ENCODE peak calls at places on chromosomes 3 and 15, in nine cellular contexts. One of them, this sample, is unnamed.

GRCh38 chr3:193908181-193908744 is 227.7 kb upstream of the HES1 start:
- DNase-seq in HuH-7: no peak
- DNase-seq in spleen: no peak
- DNase-seq in central memory CD4-positive, alpha-beta T cell: no peak
- DNase-seq in astrocyte of the cerebellum: no peak
- DNase-seq in GM19239: no peak
- DNase-seq in EH: no peak
- DNase-seq in stimulated activated CD8-positive, alpha-beta memory T cell treated with anti-CD3 and anti-CD28 coated beads, Interleukin-15, amount 100 ng/mL, for 48 hours: no peak
- DNase-seq in cerebellum: no peak
- DNase-seq in this sample: no peak

GRCh38 chr3:57170946-57171345 is 5.8 kb upstream of the IL17RD start:
- DNase-seq in HuH-7: no peak
- DNase-seq in spleen: no peak
- DNase-seq in central memory CD4-positive, alpha-beta T cell: no peak
- DNase-seq in astrocyte of the cerebellum: no peak
- DNase-seq in GM19239: no peak
- DNase-seq in EH: no peak
- DNase-seq in stimulated activated CD8-positive, alpha-beta memory T cell treated with anti-CD3 and anti-CD28 coated beads, Interleukin-15, amount 100 ng/mL, for 48 hours: no peak
- DNase-seq in cerebellum: no peak
- DNase-seq in this sample: no peak

GRCh38 chr3:10974746-10975375 is 17.7 kb upstream of the SLC6A1 start:
- DNase-seq in HuH-7: no peak
- DNase-seq in spleen: peak
- DNase-seq in central memory CD4-positive, alpha-beta T cell: no peak
- DNase-seq in astrocyte of the cerebellum: no peak
- DNase-seq in GM19239: no peak
- DNase-seq in EH: no peak
- DNase-seq in stimulated activated CD8-positive, alpha-beta memory T cell treated with anti-CD3 and anti-CD28 coated beads, Interleukin-15, amount 100 ng/mL, for 48 hours: no peak
- DNase-seq in cerebellum: no peak
- DNase-seq in this sample: no peak

GRCh38 chr3:159604151-159604581 is 384.5 kb upstream of the IL12A start:
- DNase-seq in HuH-7: no peak
- DNase-seq in spleen: no peak
- DNase-seq in central memory CD4-positive, alpha-beta T cell: no peak
- DNase-seq in astrocyte of the cerebellum: no peak
- DNase-seq in GM19239: no peak
- DNase-seq in EH: peak
- DNase-seq in stimulated activated CD8-positive, alpha-beta memory T cell treated with anti-CD3 and anti-CD28 coated beads, Interleukin-15, amount 100 ng/mL, for 48 hours: no peak
- DNase-seq in cerebellum: no peak
- DNase-seq in this sample: no peak

GRCh38 chr15:74793135-74794028 is 11.5 kb downstream of the CSK start:
- DNase-seq in HuH-7: no peak
- DNase-seq in spleen: peak
- DNase-seq in central memory CD4-positive, alpha-beta T cell: peak
- DNase-seq in astrocyte of the cerebellum: no peak
- DNase-seq in GM19239: no peak
- DNase-seq in EH: no peak
- DNase-seq in stimulated activated CD8-positive, alpha-beta memory T cell treated with anti-CD3 and anti-CD28 coated beads, Interleukin-15, amount 100 ng/mL, for 48 hours: no peak
- DNase-seq in cerebellum: no peak
- DNase-seq in this sample: no peak

GRCh38 chr3:31622636-31623288 is 90.0 kb downstream of the STT3B start:
- DNase-seq in HuH-7: no peak
- DNase-seq in spleen: no peak
- DNase-seq in central memory CD4-positive, alpha-beta T cell: no peak
- DNase-seq in astrocyte of the cerebellum: no peak
- DNase-seq in GM19239: no peak
- DNase-seq in EH: no peak
- DNase-seq in stimulated activated CD8-positive, alpha-beta memory T cell treated with anti-CD3 and anti-CD28 coated beads, Interleukin-15, amount 100 ng/mL, for 48 hours: no peak
- DNase-seq in cerebellum: no peak
- DNase-seq in this sample: no peak

GRCh38 chr15:71455107-71455506 is 339.8 kb downstream of the THSD4 start:
- DNase-seq in HuH-7: no peak
- DNase-seq in spleen: no peak
- DNase-seq in central memory CD4-positive, alpha-beta T cell: no peak
- DNase-seq in astrocyte of the cerebellum: no peak
- DNase-seq in GM19239: no peak
- DNase-seq in EH: no peak
- DNase-seq in stimulated activated CD8-positive, alpha-beta memory T cell treated with anti-CD3 and anti-CD28 coated beads, Interleukin-15, amount 100 ng/mL, for 48 hours: no peak
- DNase-seq in cerebellum: no peak
- DNase-seq in this sample: no peak

GRCh38 chr3:174440350-174440716 is 418.8 kb upstream of the NAALADL2 start:
- DNase-seq in HuH-7: no peak
- DNase-seq in spleen: no peak
- DNase-seq in central memory CD4-positive, alpha-beta T cell: no peak
- DNase-seq in astrocyte of the cerebellum: peak
- DNase-seq in GM19239: no peak
- DNase-seq in EH: no peak
- DNase-seq in stimulated activated CD8-positive, alpha-beta memory T cell treated with anti-CD3 and anti-CD28 coated beads, Interleukin-15, amount 100 ng/mL, for 48 hours: no peak
- DNase-seq in cerebellum: peak
- DNase-seq in this sample: no peak

GRCh38 chr15:57184502-57184901 is 191.8 kb upstream of the CGNL1 start:
- DNase-seq in HuH-7: no peak
- DNase-seq in spleen: no peak
- DNase-seq in central memory CD4-positive, alpha-beta T cell: no peak
- DNase-seq in astrocyte of the cerebellum: no peak
- DNase-seq in GM19239: no peak
- DNase-seq in EH: no peak
- DNase-seq in stimulated activated CD8-positive, alpha-beta memory T cell treated with anti-CD3 and anti-CD28 coated beads, Interleukin-15, amount 100 ng/mL, for 48 hours: no peak
- DNase-seq in cerebellum: no peak
- DNase-seq in this sample: no peak

GRCh38 chr3:99128205-99128604 is 226.7 kb upstream of the DCBLD2 start:
- DNase-seq in HuH-7: no peak
- DNase-seq in spleen: no peak
- DNase-seq in central memory CD4-positive, alpha-beta T cell: no peak
- DNase-seq in astrocyte of the cerebellum: no peak
- DNase-seq in GM19239: no peak
- DNase-seq in EH: peak
- DNase-seq in stimulated activated CD8-positive, alpha-beta memory T cell treated with anti-CD3 and anti-CD28 coated beads, Interleukin-15, amount 100 ng/mL, for 48 hours: no peak
- DNase-seq in cerebellum: no peak
- DNase-seq in this sample: no peak

GRCh38 chr3:31004025-31004678 is 109.7 kb upstream of the GADL1 start:
- DNase-seq in HuH-7: no peak
- DNase-seq in spleen: no peak
- DNase-seq in central memory CD4-positive, alpha-beta T cell: no peak
- DNase-seq in astrocyte of the cerebellum: peak
- DNase-seq in GM19239: no peak
- DNase-seq in EH: peak
- DNase-seq in stimulated activated CD8-positive, alpha-beta memory T cell treated with anti-CD3 and anti-CD28 coated beads, Interleukin-15, amount 100 ng/mL, for 48 hours: no peak
- DNase-seq in cerebellum: no peak
- DNase-seq in this sample: no peak

GRCh38 chr15:49215768-49216739 is 46.0 kb downstream of the GALK2 start:
- DNase-seq in HuH-7: no peak
- DNase-seq in spleen: no peak
- DNase-seq in central memory CD4-positive, alpha-beta T cell: no peak
- DNase-seq in astrocyte of the cerebellum: no peak
- DNase-seq in GM19239: peak
- DNase-seq in EH: no peak
- DNase-seq in stimulated activated CD8-positive, alpha-beta memory T cell treated with anti-CD3 and anti-CD28 coated beads, Interleukin-15, amount 100 ng/mL, for 48 hours: no peak
- DNase-seq in cerebellum: no peak
- DNase-seq in this sample: no peak

GRCh38 chr15:100103828-100104227 is 237.9 kb downstream of the ADAMTS17 start:
- DNase-seq in HuH-7: no peak
- DNase-seq in spleen: no peak
- DNase-seq in central memory CD4-positive, alpha-beta T cell: no peak
- DNase-seq in astrocyte of the cerebellum: no peak
- DNase-seq in GM19239: no peak
- DNase-seq in EH: no peak
- DNase-seq in stimulated activated CD8-positive, alpha-beta memory T cell treated with anti-CD3 and anti-CD28 coated beads, Interleukin-15, amount 100 ng/mL, for 48 hours: no peak
- DNase-seq in cerebellum: no peak
- DNase-seq in this sample: no peak

GRCh38 chr3:34106879-34107278 is 308.4 kb downstream of the PDCD6IP start:
- DNase-seq in HuH-7: peak
- DNase-seq in spleen: no peak
- DNase-seq in central memory CD4-positive, alpha-beta T cell: no peak
- DNase-seq in astrocyte of the cerebellum: peak
- DNase-seq in GM19239: no peak
- DNase-seq in EH: peak
- DNase-seq in stimulated activated CD8-positive, alpha-beta memory T cell treated with anti-CD3 and anti-CD28 coated beads, Interleukin-15, amount 100 ng/mL, for 48 hours: no peak
- DNase-seq in cerebellum: peak
- DNase-seq in this sample: peak

GRCh38 chr3:184816654-184817053 is 4.7 kb downstream of the VPS8 start:
- DNase-seq in HuH-7: no peak
- DNase-seq in spleen: no peak
- DNase-seq in central memory CD4-positive, alpha-beta T cell: no peak
- DNase-seq in astrocyte of the cerebellum: no peak
- DNase-seq in GM19239: no peak
- DNase-seq in EH: no peak
- DNase-seq in stimulated activated CD8-positive, alpha-beta memory T cell treated with anti-CD3 and anti-CD28 coated beads, Interleukin-15, amount 100 ng/mL, for 48 hours: no peak
- DNase-seq in cerebellum: no peak
- DNase-seq in this sample: no peak

GRCh38 chr3:55910543-55910942 is 423.4 kb upstream of the WNT5A start:
- DNase-seq in HuH-7: no peak
- DNase-seq in spleen: no peak
- DNase-seq in central memory CD4-positive, alpha-beta T cell: no peak
- DNase-seq in astrocyte of the cerebellum: no peak
- DNase-seq in GM19239: no peak
- DNase-seq in EH: no peak
- DNase-seq in stimulated activated CD8-positive, alpha-beta memory T cell treated with anti-CD3 and anti-CD28 coated beads, Interleukin-15, amount 100 ng/mL, for 48 hours: no peak
- DNase-seq in cerebellum: no peak
- DNase-seq in this sample: no peak

GRCh38 chr15:95175914-95176658 is 944.7 kb downstream of the MCTP2 start:
- DNase-seq in HuH-7: no peak
- DNase-seq in spleen: no peak
- DNase-seq in central memory CD4-positive, alpha-beta T cell: no peak
- DNase-seq in astrocyte of the cerebellum: no peak
- DNase-seq in GM19239: no peak
- DNase-seq in EH: peak
- DNase-seq in stimulated activated CD8-positive, alpha-beta memory T cell treated with anti-CD3 and anti-CD28 coated beads, Interleukin-15, amount 100 ng/mL, for 48 hours: no peak
- DNase-seq in cerebellum: no peak
- DNase-seq in this sample: no peak

GRCh38 chr3:64385256-64385655 is 160.0 kb upstream of the PRICKLE2 start:
- DNase-seq in HuH-7: no peak
- DNase-seq in spleen: no peak
- DNase-seq in central memory CD4-positive, alpha-beta T cell: no peak
- DNase-seq in astrocyte of the cerebellum: no peak
- DNase-seq in GM19239: no peak
- DNase-seq in EH: no peak
- DNase-seq in stimulated activated CD8-positive, alpha-beta memory T cell treated with anti-CD3 and anti-CD28 coated beads, Interleukin-15, amount 100 ng/mL, for 48 hours: no peak
- DNase-seq in cerebellum: no peak
- DNase-seq in this sample: no peak

GRCh38 chr3:100882571-100882981 is 110.6 kb downstream of the ABI3BP start:
- DNase-seq in HuH-7: no peak
- DNase-seq in spleen: no peak
- DNase-seq in central memory CD4-positive, alpha-beta T cell: no peak
- DNase-seq in astrocyte of the cerebellum: no peak
- DNase-seq in GM19239: no peak
- DNase-seq in EH: peak
- DNase-seq in stimulated activated CD8-positive, alpha-beta memory T cell treated with anti-CD3 and anti-CD28 coated beads, Interleukin-15, amount 100 ng/mL, for 48 hours: no peak
- DNase-seq in cerebellum: no peak
- DNase-seq in this sample: no peak

GRCh38 chr3:43957553-43957952 is 266.8 kb downstream of the ABHD5 start:
- DNase-seq in HuH-7: no peak
- DNase-seq in spleen: no peak
- DNase-seq in central memory CD4-positive, alpha-beta T cell: no peak
- DNase-seq in astrocyte of the cerebellum: no peak
- DNase-seq in GM19239: no peak
- DNase-seq in EH: no peak
- DNase-seq in stimulated activated CD8-positive, alpha-beta memory T cell treated with anti-CD3 and anti-CD28 coated beads, Interleukin-15, amount 100 ng/mL, for 48 hours: no peak
- DNase-seq in cerebellum: no peak
- DNase-seq in this sample: no peak

GRCh38 chr3:83460051-83460450 is 1498.7 kb upstream of the CADM2 start:
- DNase-seq in HuH-7: no peak
- DNase-seq in spleen: no peak
- DNase-seq in central memory CD4-positive, alpha-beta T cell: no peak
- DNase-seq in astrocyte of the cerebellum: no peak
- DNase-seq in GM19239: no peak
- DNase-seq in EH: no peak
- DNase-seq in stimulated activated CD8-positive, alpha-beta memory T cell treated with anti-CD3 and anti-CD28 coated beads, Interleukin-15, amount 100 ng/mL, for 48 hours: no peak
- DNase-seq in cerebellum: no peak
- DNase-seq in this sample: no peak

GRCh38 chr15:51861557-51862350 is 32.3 kb downstream of the TMOD3 start:
- DNase-seq in HuH-7: no peak
- DNase-seq in spleen: no peak
- DNase-seq in central memory CD4-positive, alpha-beta T cell: peak
- DNase-seq in astrocyte of the cerebellum: no peak
- DNase-seq in GM19239: no peak
- DNase-seq in EH: no peak
- DNase-seq in stimulated activated CD8-positive, alpha-beta memory T cell treated with anti-CD3 and anti-CD28 coated beads, Interleukin-15, amount 100 ng/mL, for 48 hours: peak
- DNase-seq in cerebellum: no peak
- DNase-seq in this sample: no peak

GRCh38 chr15:56059716-56060115 is 66.3 kb upstream of the NEDD4 start:
- DNase-seq in HuH-7: no peak
- DNase-seq in spleen: no peak
- DNase-seq in central memory CD4-positive, alpha-beta T cell: no peak
- DNase-seq in astrocyte of the cerebellum: no peak
- DNase-seq in GM19239: no peak
- DNase-seq in EH: no peak
- DNase-seq in stimulated activated CD8-positive, alpha-beta memory T cell treated with anti-CD3 and anti-CD28 coated beads, Interleukin-15, amount 100 ng/mL, for 48 hours: no peak
- DNase-seq in cerebellum: no peak
- DNase-seq in this sample: no peak

GRCh38 chr3:126396536-126396935 is 1.8 kb downstream of the CFAP100 start:
- DNase-seq in HuH-7: no peak
- DNase-seq in spleen: peak
- DNase-seq in central memory CD4-positive, alpha-beta T cell: no peak
- DNase-seq in astrocyte of the cerebellum: no peak
- DNase-seq in GM19239: no peak
- DNase-seq in EH: no peak
- DNase-seq in stimulated activated CD8-positive, alpha-beta memory T cell treated with anti-CD3 and anti-CD28 coated beads, Interleukin-15, amount 100 ng/mL, for 48 hours: no peak
- DNase-seq in cerebellum: no peak
- DNase-seq in this sample: no peak

GRCh38 chr3:172609750-172610149 is 86.5 kb upstream of the TNFSF10 start:
- DNase-seq in HuH-7: no peak
- DNase-seq in spleen: no peak
- DNase-seq in central memory CD4-positive, alpha-beta T cell: no peak
- DNase-seq in astrocyte of the cerebellum: no peak
- DNase-seq in GM19239: no peak
- DNase-seq in EH: no peak
- DNase-seq in stimulated activated CD8-positive, alpha-beta memory T cell treated with anti-CD3 and anti-CD28 coated beads, Interleukin-15, amount 100 ng/mL, for 48 hours: no peak
- DNase-seq in cerebellum: no peak
- DNase-seq in this sample: no peak

GRCh38 chr15:90221251-90221900 is 12.4 kb downstream of the CIB1 start:
- DNase-seq in HuH-7: peak
- DNase-seq in spleen: no peak
- DNase-seq in central memory CD4-positive, alpha-beta T cell: no peak
- DNase-seq in astrocyte of the cerebellum: peak
- DNase-seq in GM19239: peak
- DNase-seq in EH: peak
- DNase-seq in stimulated activated CD8-positive, alpha-beta memory T cell treated with anti-CD3 and anti-CD28 coated beads, Interleukin-15, amount 100 ng/mL, for 48 hours: no peak
- DNase-seq in cerebellum: peak
- DNase-seq in this sample: peak

GRCh38 chr3:31377045-31377642 is 155.6 kb upstream of the STT3B start:
- DNase-seq in HuH-7: peak
- DNase-seq in spleen: no peak
- DNase-seq in central memory CD4-positive, alpha-beta T cell: peak
- DNase-seq in astrocyte of the cerebellum: peak
- DNase-seq in GM19239: no peak
- DNase-seq in EH: peak
- DNase-seq in stimulated activated CD8-positive, alpha-beta memory T cell treated with anti-CD3 and anti-CD28 coated beads, Interleukin-15, amount 100 ng/mL, for 48 hours: no peak
- DNase-seq in cerebellum: no peak
- DNase-seq in this sample: no peak

GRCh38 chr3:101954946-101955345 is 105.6 kb downstream of the NFKBIZ start:
- DNase-seq in HuH-7: no peak
- DNase-seq in spleen: no peak
- DNase-seq in central memory CD4-positive, alpha-beta T cell: no peak
- DNase-seq in astrocyte of the cerebellum: no peak
- DNase-seq in GM19239: no peak
- DNase-seq in EH: no peak
- DNase-seq in stimulated activated CD8-positive, alpha-beta memory T cell treated with anti-CD3 and anti-CD28 coated beads, Interleukin-15, amount 100 ng/mL, for 48 hours: no peak
- DNase-seq in cerebellum: no peak
- DNase-seq in this sample: no peak

GRCh38 chr3:42600958-42601675 is 631 bp downstream of the NKTR start:
- DNase-seq in HuH-7: peak
- DNase-seq in spleen: no peak
- DNase-seq in central memory CD4-positive, alpha-beta T cell: peak
- DNase-seq in astrocyte of the cerebellum: peak
- DNase-seq in GM19239: no peak
- DNase-seq in EH: peak
- DNase-seq in stimulated activated CD8-positive, alpha-beta memory T cell treated with anti-CD3 and anti-CD28 coated beads, Interleukin-15, amount 100 ng/mL, for 48 hours: peak
- DNase-seq in cerebellum: peak
- DNase-seq in this sample: peak

GRCh38 chr3:187777331-187778046 is 32.2 kb upstream of the BCL6 start:
- DNase-seq in HuH-7: no peak
- DNase-seq in spleen: no peak
- DNase-seq in central memory CD4-positive, alpha-beta T cell: peak
- DNase-seq in astrocyte of the cerebellum: no peak
- DNase-seq in GM19239: no peak
- DNase-seq in EH: peak
- DNase-seq in stimulated activated CD8-positive, alpha-beta memory T cell treated with anti-CD3 and anti-CD28 coated beads, Interleukin-15, amount 100 ng/mL, for 48 hours: no peak
- DNase-seq in cerebellum: no peak
- DNase-seq in this sample: no peak

GRCh38 chr15:80694624-80695098 is 449 bp upstream of the ABHD17C start:
- DNase-seq in HuH-7: peak
- DNase-seq in spleen: peak
- DNase-seq in central memory CD4-positive, alpha-beta T cell: peak
- DNase-seq in astrocyte of the cerebellum: no peak
- DNase-seq in GM19239: no peak
- DNase-seq in EH: peak
- DNase-seq in stimulated activated CD8-positive, alpha-beta memory T cell treated with anti-CD3 and anti-CD28 coated beads, Interleukin-15, amount 100 ng/mL, for 48 hours: no peak
- DNase-seq in cerebellum: no peak
- DNase-seq in this sample: no peak